ENCODE peak calls at places on chromosomes 3 and 15, in ten cellular contexts. H is HCT116, L is stomach, M is suprapubic skin, C is transverse colon, J is spleen, U is SK-N-MC, P is H1, N is prostate gland, Z is HepG2. K is an unnamed sample.

GRCh38 chr3:10744098-10744465 is 71.9 kb upstream of the SLC6A11 start:
- DNase-seq in M (no peak), L (no peak), U (no peak), Z (peak), N (no peak), C (no peak), P (no peak), J (no peak), H (peak), K (peak)

GRCh38 chr3:178492496-178492895 is 43.7 kb upstream of the KCNMB2 start:
- DNase-seq in J (no peak), U (no peak), C (no peak), L (no peak), P (no peak), Z (no peak), N (no peak), M (no peak), H (no peak), K (no peak)

GRCh38 chr3:38649500-38650247 is at the start of gene SCN5A:
- DNase-seq in C (peak), L (peak), Z (no peak), H (no peak), J (peak), N (peak), U (no peak), M (no peak), P (no peak), K (peak)

GRCh38 chr15:37081985-37082384 is 18.4 kb downstream of the MEIS2 start:
- DNase-seq in C (no peak), H (no peak), J (no peak), U (no peak), M (no peak), Z (no peak), P (no peak), L (no peak), N (no peak), K (no peak)

GRCh38 chr15:74497584-74497983 is 36.6 kb upstream of the UBL7 start:
- DNase-seq in P (no peak), J (no peak), M (no peak), L (no peak), C (peak), H (no peak), N (no peak), Z (no peak), U (no peak), K (no peak)

GRCh38 chr15:89399390-89400120 is 64.9 kb upstream of the POLG start:
- DNase-seq in C (peak), U (no peak), N (no peak), Z (no peak), J (peak), H (no peak), P (no peak), L (no peak), M (no peak), K (no peak)

GRCh38 chr3:78048698-78049097 is 1008.8 kb downstream of the ROBO2 start:
- DNase-seq in J (no peak), N (no peak), L (no peak), U (no peak), Z (no peak), H (no peak), P (no peak), M (no peak), C (no peak), K (no peak)

GRCh38 chr3:9803494-9803893 is 6.6 kb upstream of the TTLL3 start:
- DNase-seq in N (no peak), M (no peak), C (no peak), P (no peak), U (no peak), L (no peak), Z (no peak), J (no peak), H (no peak), K (no peak)

GRCh38 chr3:143736205-143736604 is 112.1 kb downstream of the SLC9A9 start:
- DNase-seq in C (no peak), H (no peak), L (no peak), J (no peak), P (no peak), Z (no peak), N (no peak), M (no peak), U (no peak), K (no peak)

GRCh38 chr3:135803291-135803690 is 162.2 kb upstream of the PPP2R3A start:
- DNase-seq in J (no peak), P (no peak), C (no peak), N (no peak), Z (no peak), L (no peak), U (no peak), H (no peak), M (no peak), K (no peak)

GRCh38 chr3:110932515-110933095 is 139.0 kb upstream of the NECTIN3 start:
- DNase-seq in P (no peak), H (no peak), U (no peak), J (no peak), N (no peak), Z (no peak), L (no peak), C (no peak), M (no peak), K (no peak)

GRCh38 chr3:170429050-170429449 is 10.4 kb downstream of the CLDN11 start:
- DNase-seq in C (no peak), Z (peak), J (no peak), M (no peak), H (peak), L (no peak), N (no peak), P (no peak), U (peak), K (no peak)

GRCh38 chr3:160106905-160107861 is 118.0 kb upstream of the C3orf80 start:
- DNase-seq in P (no peak), M (no peak), J (no peak), U (no peak), L (peak), H (no peak), C (peak), Z (peak), N (no peak), K (no peak)

GRCh38 chr3:122843604-122844003 is 48.7 kb downstream of the SLC49A4 start:
- DNase-seq in M (no peak), H (no peak), J (no peak), Z (no peak), C (no peak), N (no peak), U (no peak), L (no peak), P (no peak), K (no peak)

GRCh38 chr3:27423463-27423862 is 54.3 kb upstream of the NEK10 start:
- DNase-seq in J (no peak), Z (no peak), U (no peak), L (no peak), C (no peak), P (no peak), M (no peak), N (no peak), H (peak), K (no peak)

GRCh38 chr15:89179966-89180875 is 41.2 kb downstream of the RLBP1 start:
- DNase-seq in U (no peak), M (no peak), J (no peak), L (no peak), Z (no peak), N (no peak), C (no peak), P (no peak), H (no peak), K (no peak)

GRCh38 chr3:46717447-46718231 is at the start of gene PRSS50:
- DNase-seq in M (peak), P (no peak), H (no peak), Z (no peak), N (no peak), C (no peak), J (peak), U (no peak), L (peak), K (peak)

GRCh38 chr3:58296269-58296668 is 9.8 kb upstream of the RPP14 start:
- DNase-seq in H (no peak), N (no peak), U (no peak), L (no peak), C (no peak), M (no peak), J (no peak), P (no peak), Z (no peak), K (no peak)

GRCh38 chr3:112769624-112770023 is 77.0 kb downstream of the CD200R1L start:
- DNase-seq in U (no peak), N (no peak), H (no peak), L (no peak), J (no peak), C (no peak), P (no peak), Z (no peak), M (no peak), K (no peak)

GRCh38 chr15:95501865-95502264 is 828.6 kb upstream of the NR2F2 start:
- DNase-seq in H (no peak), U (no peak), N (no peak), M (no peak), P (no peak), J (no peak), L (no peak), Z (no peak), C (no peak), K (no peak)

GRCh38 chr3:72957303-72957702 is 39.3 kb upstream of the PPP4R2 start:
- DNase-seq in J (no peak), U (no peak), H (no peak), P (no peak), L (peak), M (no peak), N (no peak), Z (peak), C (no peak), K (no peak)

GRCh38 chr15:71060983-71061382 is 54.3 kb upstream of the THSD4 start:
- DNase-seq in J (no peak), N (no peak), L (no peak), P (no peak), C (no peak), H (no peak), M (no peak), Z (no peak), U (no peak), K (no peak)

GRCh38 chr3:60703956-60704736 is 547.1 kb downstream of the FHIT start:
- DNase-seq in J (no peak), H (no peak), L (no peak), C (no peak), P (no peak), M (no peak), N (no peak), U (no peak), Z (no peak), K (no peak)

GRCh38 chr15:31403096-31403495 is 76.5 kb downstream of the KLF13 start:
- DNase-seq in P (no peak), C (no peak), N (no peak), J (no peak), Z (no peak), L (no peak), U (no peak), H (no peak), M (no peak), K (no peak)

GRCh38 chr3:49720383-49721164 is 1.1 kb upstream of the AMIGO3 start:
- DNase-seq in N (no peak), P (no peak), H (no peak), C (no peak), U (no peak), M (peak), J (peak), L (no peak), Z (no peak), K (no peak)

GRCh38 chr3:14991818-14992612 is 44.6 kb downstream of the NR2C2 start:
- DNase-seq in U (no peak), J (no peak), Z (peak), H (no peak), C (no peak), N (no peak), P (no peak), L (no peak), M (no peak), K (no peak)

GRCh38 chr3:139117136-139117675 is 72.5 kb upstream of the PRR23C start:
- DNase-seq in C (peak), H (no peak), P (no peak), M (no peak), Z (no peak), U (no peak), N (peak), L (no peak), J (no peak), K (no peak)

GRCh38 chr15:44096596-44096995 is 98.5 kb downstream of the FRMD5 start:
- DNase-seq in N (no peak), P (no peak), L (no peak), M (no peak), C (no peak), J (no peak), H (no peak), Z (peak), U (no peak), K (no peak)

DNA sequence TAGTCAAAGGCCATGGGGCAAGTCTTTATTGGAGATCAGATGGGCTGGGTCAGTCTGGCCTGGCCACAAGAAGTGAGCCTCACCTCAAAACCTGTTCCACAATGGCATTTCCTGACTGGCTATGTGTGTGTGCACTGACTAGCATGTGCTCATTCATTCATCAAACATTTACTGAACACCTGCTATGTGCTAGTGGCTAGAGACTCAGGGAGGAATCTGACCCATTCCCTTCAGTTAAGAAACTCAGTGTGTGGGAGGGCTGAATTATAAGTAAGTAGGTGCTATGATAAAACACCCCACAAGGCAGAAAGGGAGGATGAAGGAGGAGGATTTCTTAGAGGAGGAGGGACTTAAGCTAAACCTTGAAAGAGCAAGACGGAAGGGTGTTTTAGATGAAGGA is 5.4 kb upstream of the CGNL1 start:
- DNase-seq in N (no peak), L (no peak), P (no peak), U (no peak), C (no peak), H (no peak), Z (no peak), M (no peak), J (no peak), K (no peak)
- TF ChIP-seq POLR2AphosphoS5 in N (no peak), L (no peak), P (no peak), U (no peak), C (no peak), H (no peak), Z (no peak), M (no peak), J (no peak), K (no peak)

DNA sequence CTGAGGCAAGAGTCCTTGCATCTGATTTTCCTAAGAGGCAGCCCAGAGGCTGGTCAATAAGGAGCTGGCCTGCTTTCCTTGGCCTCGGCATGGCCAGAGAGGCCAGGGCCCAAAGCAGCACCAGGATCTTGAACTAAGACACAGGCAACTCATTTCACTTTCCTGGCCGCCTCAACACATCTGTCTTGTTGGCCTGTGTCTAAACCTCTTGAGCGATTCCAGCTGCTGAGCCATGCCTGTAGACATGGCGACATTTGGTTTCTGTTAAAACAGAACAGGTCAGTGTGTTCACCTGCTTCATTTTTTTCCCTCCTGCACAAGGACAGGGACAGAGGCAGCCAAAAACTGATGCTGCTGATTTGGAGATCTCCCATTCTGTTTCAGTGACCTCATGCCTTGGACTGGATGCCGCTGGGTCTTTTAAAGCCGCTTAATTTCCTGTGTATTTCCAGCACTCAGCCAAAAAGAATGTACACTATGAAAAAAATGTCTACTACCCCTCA is 266.6 kb upstream of the ICE2 start:
- DNase-seq in J (no peak), N (no peak), Z (no peak), L (no peak), M (no peak), C (peak), H (no peak), U (no peak), P (no peak), K (peak)
- TF ChIP-seq POLR2AphosphoS5 in J (no peak), N (no peak), Z (no peak), L (peak), M (no peak), C (peak), H (no peak), U (no peak), P (no peak), K (no peak)

DNA sequence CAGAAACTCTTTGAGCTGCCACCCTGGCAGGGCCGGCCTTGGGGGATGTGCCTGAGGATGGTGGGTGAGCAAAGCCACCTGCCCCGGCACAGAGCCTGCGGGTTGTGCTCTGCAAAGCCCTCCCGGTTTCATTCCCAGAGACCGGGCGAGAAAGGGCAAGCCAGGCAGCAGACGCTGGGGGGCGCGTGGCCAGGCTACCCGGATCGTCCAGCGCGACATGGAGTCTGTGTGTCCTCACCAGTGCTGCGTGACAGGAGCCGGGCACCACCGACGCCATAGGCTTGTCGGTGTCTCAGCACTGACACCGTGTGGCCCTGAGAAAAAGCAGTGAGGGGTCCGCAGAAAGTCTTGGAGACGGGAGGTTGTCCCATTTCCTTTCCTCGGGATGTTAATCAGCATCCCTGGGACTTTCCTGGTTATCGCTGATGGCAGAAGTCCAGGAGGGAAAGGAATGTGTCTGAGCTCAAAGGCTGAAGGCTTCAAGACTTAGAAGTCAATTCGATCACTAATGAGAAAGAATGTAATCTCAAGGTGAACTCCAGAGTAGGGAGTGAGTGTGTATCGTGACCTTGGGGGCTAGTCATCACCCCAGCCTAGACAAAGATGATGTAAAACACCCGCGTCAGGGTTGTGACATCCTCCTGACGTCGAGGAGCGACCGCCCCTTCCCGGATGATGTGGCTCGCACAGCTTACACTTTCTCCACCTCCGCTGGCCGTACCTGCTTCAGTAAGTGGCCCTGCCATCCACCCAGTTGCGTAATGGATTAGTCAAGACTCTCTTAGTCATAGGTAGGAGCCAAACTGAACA is 36.3 kb upstream of the PLA2G4E start:
- DNase-seq in P (peak), L (peak), M (no peak), U (no peak), J (peak), H (peak), N (peak), Z (peak), C (peak), K (peak)
- TF ChIP-seq POLR2AphosphoS5 in P (no peak), L (peak), M (no peak), U (no peak), J (peak), H (peak), N (peak), Z (no peak), C (no peak), K (peak)

GRCh38 chr3:127790580-127791183 is 31.6 kb downstream of the MGLL start:
- DNase-seq in N (no peak), H (no peak), J (peak), M (peak), P (no peak), C (no peak), U (no peak), Z (no peak), L (no peak), K (no peak)
- TF ChIP-seq POLR2AphosphoS5 in N (no peak), H (no peak), J (no peak), M (no peak), P (no peak), C (no peak), U (no peak), Z (no peak), L (no peak), K (no peak)

DNA sequence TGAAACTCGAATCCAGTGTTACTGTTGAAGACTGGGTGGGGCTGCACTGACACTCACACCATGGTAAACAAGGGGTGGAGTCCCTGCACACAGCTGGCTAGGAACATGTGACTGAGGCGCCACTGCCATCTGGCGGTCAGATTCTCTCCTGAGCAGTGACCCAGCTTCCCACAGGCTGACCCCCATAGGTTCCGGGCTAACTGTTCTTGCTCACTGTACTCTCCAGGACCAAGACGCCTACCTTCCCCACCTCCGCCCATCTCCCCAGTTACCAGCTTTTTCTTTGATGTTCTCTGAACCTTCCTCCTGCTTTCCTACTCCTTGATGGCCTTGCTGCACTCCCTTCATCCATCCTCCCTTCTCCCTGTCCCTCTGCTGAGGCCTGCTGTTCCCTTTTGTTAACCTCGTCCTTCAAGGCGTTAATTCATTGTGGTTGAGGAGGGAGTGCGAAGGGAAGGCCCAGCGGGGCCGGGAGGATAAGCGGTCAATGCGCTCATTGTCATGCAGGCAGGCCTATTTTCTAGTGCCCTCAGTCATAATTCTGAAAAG is 115.2 kb downstream of the ATP8B4 start:
- DNase-seq in M (peak), C (peak), P (peak), L (peak), H (peak), U (no peak), J (peak), N (peak), Z (peak), K (peak)
- TF ChIP-seq POLR2AphosphoS5 in M (no peak), C (no peak), P (no peak), L (no peak), H (no peak), U (no peak), J (no peak), N (no peak), Z (no peak), K (no peak)